ENCODE peak calls at places on chromosomes 2 and 18, in six cellular contexts. R is H9, Z is IMR-90, G is H1, O is mesenchymal stem cell, F is mesendoderm. T is an unnamed sample.

GRCh38 chr18:8706981-8707940 is 1.9 kb downstream of the MTCL1 start:
- DNase-seq in R (peak), O (peak), G (no peak), Z (peak), F (peak), T (no peak)

GRCh38 chr2:222900354-222900753 is 39.5 kb downstream of the ACSL3 start:
- DNase-seq in R (no peak), G (no peak), O (peak), F (no peak), Z (peak), T (no peak)

GRCh38 chr18:80213173-80213572 is 34.1 kb downstream of the PARD6G start:
- DNase-seq in R (no peak), G (no peak), F (no peak), O (peak), Z (no peak), T (no peak)

GRCh38 chr2:176178807-176179271 is 9.6 kb upstream of the HOXD1 start:
- DNase-seq in O (no peak), Z (no peak), F (no peak), R (no peak), G (no peak), T (no peak)

GRCh38 chr18:9135912-9136314 is 668 bp upstream of the ANKRD12 start:
- DNase-seq in Z (peak), R (peak), F (peak), O (peak), G (peak), T (no peak)

GRCh38 chr2:235863414-235863813 is 304.8 kb downstream of the GBX2 start:
- DNase-seq in F (no peak), O (no peak), G (no peak), R (no peak), Z (no peak), T (no peak)

GRCh38 chr2:113175736-113176695 is 2.2 kb downstream of the PSD4 start:
- DNase-seq in Z (no peak), G (no peak), F (no peak), R (no peak), O (no peak), T (no peak)

GRCh38 chr2:238521002-238521401 is 94.3 kb downstream of the ASB1 start:
- DNase-seq in F (no peak), O (no peak), R (no peak), Z (no peak), G (no peak), T (no peak)

GRCh38 chr2:112848833-112849232 is 12.3 kb upstream of the IL1B start:
- DNase-seq in Z (no peak), R (no peak), G (no peak), F (peak), O (no peak), T (no peak)

GRCh38 chr2:160837416-160837815 is 322.8 kb upstream of the TANK start:
- DNase-seq in G (no peak), Z (no peak), R (no peak), F (no peak), O (no peak), T (no peak)

GRCh38 chr18:39842042-39842791 is 2112.8 kb upstream of the PIK3C3 start:
- DNase-seq in R (no peak), G (no peak), Z (no peak), O (no peak), F (peak), T (peak)

GRCh38 chr2:129469389-129469788 is 510.1 kb upstream of the RAB6C start:
- DNase-seq in Z (no peak), O (no peak), G (no peak), F (no peak), R (no peak), T (no peak)

GRCh38 chr2:55511508-55512124 is 7.9 kb upstream of the CFAP36 start:
- DNase-seq in F (peak), O (peak), G (no peak), R (peak), Z (peak), T (peak)

GRCh38 chr2:51516667-51517066 is 484.7 kb upstream of the NRXN1 start:
- DNase-seq in Z (peak), F (no peak), G (no peak), O (no peak), R (no peak), T (no peak)

GRCh38 chr2:68715353-68716041 is 19.1 kb upstream of the ARHGAP25 start:
- DNase-seq in Z (peak), G (peak), R (peak), O (peak), F (peak), T (peak)

GRCh38 chr18:58473071-58473470 is 155.8 kb downstream of the ALPK2 start:
- DNase-seq in R (no peak), Z (peak), O (no peak), F (no peak), G (no peak), T (no peak)

GRCh38 chr2:80303825-80304521 is 579 bp downstream of the LRRTM1 start:
- DNase-seq in Z (no peak), O (peak), G (no peak), F (peak), R (peak), T (no peak)

GRCh38 chr2:80302001-80302464 is 2.5 kb downstream of the LRRTM1 start:
- DNase-seq in R (peak), F (peak), O (no peak), Z (no peak), G (no peak), T (no peak)

GRCh38 chr2:80303006-80303741 is 1.4 kb downstream of the LRRTM1 start:
- DNase-seq in O (peak), F (peak), G (no peak), R (peak), Z (no peak), T (no peak)

GRCh38 chr2:80302465-80303005 is 2.0 kb downstream of the LRRTM1 start:
- DNase-seq in F (peak), Z (no peak), O (no peak), R (peak), G (no peak), T (no peak)

GRCh38 chr2:80304522-80304878 is at the start of gene LRRTM1:
- DNase-seq in F (peak), R (no peak), G (no peak), Z (no peak), O (no peak), T (no peak)
- H3K4me2 ChIP-seq in F (peak), R (peak), G (peak), Z (peak), O (peak), T (peak)

DNA sequence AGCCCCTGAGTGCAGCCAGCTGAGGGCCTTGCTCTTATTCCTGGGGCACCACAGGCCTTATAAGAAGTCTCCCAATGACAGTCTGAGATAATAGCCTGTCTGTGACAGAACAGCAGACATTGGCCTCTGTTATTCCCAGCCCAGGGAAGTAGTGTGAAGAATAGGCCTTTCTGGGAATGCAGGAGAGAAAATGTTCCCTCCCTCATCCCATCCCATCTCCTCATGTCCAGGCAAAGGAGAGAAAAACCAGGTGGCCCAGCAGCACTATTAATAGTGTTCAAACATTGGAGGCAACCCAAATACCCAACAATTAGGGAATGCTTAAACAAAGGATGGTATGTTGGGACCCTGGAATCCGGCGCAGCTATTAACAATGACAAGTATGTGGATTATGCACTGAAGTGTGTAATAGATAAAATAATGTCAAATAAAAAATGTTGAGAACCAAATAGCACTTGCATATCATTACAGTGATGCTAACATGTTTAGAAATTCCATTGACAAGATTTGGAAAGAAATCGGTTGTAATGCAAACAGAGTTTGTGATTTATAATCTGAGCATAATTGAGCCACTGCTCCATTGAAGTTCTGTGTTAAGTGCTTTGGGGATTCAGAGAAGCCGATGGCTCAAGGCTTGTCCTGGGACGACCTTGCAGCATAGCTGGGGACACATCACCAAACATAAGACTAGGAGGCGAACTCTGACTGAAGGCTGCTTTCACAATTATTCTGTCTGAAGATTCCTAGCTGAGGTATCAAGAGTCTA is 69.3 kb downstream of the LBH start:
- DNase-seq in F (no peak), R (no peak), O (peak), Z (peak), G (no peak), T (no peak)
- H2BK15ac ChIP-seq in F (peak), R (no peak), O (no peak), Z (peak), G (no peak), T (no peak)

DNA sequence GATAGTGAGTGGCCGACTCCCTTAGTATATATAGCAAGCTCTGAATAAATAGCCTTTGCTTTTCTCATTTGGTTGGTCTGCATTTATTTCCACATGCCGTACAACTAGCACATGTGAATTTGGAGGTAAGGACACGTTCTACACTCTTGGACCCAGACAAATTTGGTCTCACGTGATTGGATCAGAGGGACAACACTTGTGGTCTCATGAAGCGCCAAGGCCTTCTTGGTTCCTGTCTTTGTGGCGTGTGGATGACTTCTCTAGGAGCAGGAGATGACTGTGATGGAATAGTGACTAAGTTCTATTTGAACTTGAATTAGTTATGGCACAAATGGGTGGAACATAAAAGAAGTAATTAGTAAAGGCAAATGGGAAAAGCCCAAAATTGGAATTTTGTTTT is 206.9 kb downstream of the BCL2 start:
- DNase-seq in G (no peak), O (no peak), F (no peak), R (no peak), Z (no peak), T (no peak)
- H3K4me2 ChIP-seq in G (no peak), O (no peak), F (no peak), R (no peak), Z (no peak), T (no peak)

DNA sequence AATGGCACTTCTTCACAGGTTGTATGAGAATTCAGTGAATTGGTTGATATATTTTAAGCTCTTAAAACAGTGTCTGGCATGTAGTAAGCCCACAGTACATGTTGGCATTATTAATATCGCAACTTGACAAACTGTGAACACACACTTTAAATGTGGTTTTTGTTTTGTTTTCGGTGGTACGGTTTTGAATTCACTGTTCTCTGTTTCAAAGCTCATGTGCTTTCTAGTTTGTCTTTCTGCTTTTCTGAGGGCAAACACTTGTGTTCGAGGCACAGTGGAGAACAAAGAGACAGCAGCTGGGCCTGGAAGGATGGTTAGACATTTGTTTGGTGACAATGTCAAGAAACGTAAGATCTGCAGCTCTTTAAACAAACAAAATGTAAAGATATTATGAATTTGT is 276.5 kb upstream of the MC4R start:
- DNase-seq in F (no peak), G (no peak), O (no peak), Z (no peak), R (no peak), T (no peak)
- H2BK15ac ChIP-seq in F (no peak), G (no peak), O (no peak), Z (no peak), R (no peak), T (no peak)

DNA sequence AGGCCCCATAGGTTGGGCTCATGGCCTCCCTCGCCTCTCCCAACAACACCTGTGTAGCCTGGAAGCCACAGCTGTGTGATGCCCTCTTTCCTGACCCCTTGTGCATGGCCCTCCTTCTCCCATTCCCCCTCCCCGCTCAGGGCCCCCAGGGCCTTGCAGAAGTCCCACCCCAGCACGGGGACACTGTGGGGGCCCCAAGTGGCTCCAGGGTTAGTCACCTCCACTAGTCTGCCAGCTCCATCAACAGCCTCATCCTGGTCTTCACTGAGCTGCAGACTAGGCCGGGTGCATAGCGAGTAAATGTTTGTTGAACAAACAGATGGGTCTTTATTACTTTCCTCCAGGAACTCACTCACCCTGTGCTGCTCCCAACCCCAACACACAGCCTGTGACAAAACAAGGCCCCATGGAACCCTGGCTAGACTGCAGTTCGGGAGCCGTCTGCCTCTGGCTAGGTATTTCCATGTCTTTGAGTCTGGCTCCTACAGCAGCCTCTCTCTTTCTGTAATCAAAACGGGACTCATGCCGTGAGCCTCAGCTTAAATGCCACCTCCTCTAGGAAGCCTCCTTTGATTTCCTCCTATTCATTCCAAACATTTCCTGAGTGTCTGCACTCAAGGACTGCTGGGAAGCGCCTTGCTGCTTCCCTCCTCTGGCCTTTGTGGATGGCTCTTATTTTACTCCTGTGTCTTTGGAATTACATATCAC is 109.9 kb upstream of the ID2 start:
- DNase-seq in G (no peak), Z (no peak), R (peak), O (no peak), F (no peak), T (no peak)
- H3K4me2 ChIP-seq in G (no peak), Z (no peak), R (no peak), O (no peak), F (no peak), T (no peak)

T was measured in neuronal stem cell.